ENCODE peak calls at places on chromosomes 12 and 14, in nine cellular contexts. U, R, V, X, F, P, E, A and W are unnamed samples.

GRCh38 chr12:71183846-71184245 is 26.0 kb upstream of the TSPAN8 start:
- DNase-seq in U (no peak), R (no peak), V (no peak), X (no peak), F (no peak), P (no peak), E (no peak), A (no peak), W (no peak)

GRCh38 chr14:69539631-69540410 is 34.9 kb downstream of the CCDC177 start:
- DNase-seq in U (no peak), R (no peak), V (no peak), X (no peak), F (peak; percentile 35), P (no peak), E (peak; percentile 47), A (peak; percentile 88), W (no peak)

GRCh38 chr12:67025543-67026114 is 243.5 kb upstream of the CAND1 start:
- DNase-seq in U (no peak), R (peak; percentile 66), V (no peak), X (peak; percentile 82), F (peak; percentile 4), P (no peak), E (peak; percentile 45), A (no peak), W (peak; percentile 36)

GRCh38 chr12:113135178-113136127 is at the start of gene RASAL1:
- DNase-seq in U (no peak), R (peak; percentile 98), V (peak; percentile 88), X (peak; percentile 94), F (no peak), P (no peak), E (peak; percentile 87), A (no peak), W (peak; percentile 69)

GRCh38 chr12:92973614-92974013 is 44.5 kb upstream of the EEA1 start:
- DNase-seq in U (no peak), R (peak; percentile 45), V (no peak), X (no peak), F (peak; percentile 54), P (peak; percentile 62), E (peak; percentile 62), A (no peak), W (no peak)

GRCh38 chr14:58746261-58746660 is 108.5 kb downstream of the DACT1 start:
- DNase-seq in U (no peak), R (peak; percentile 72), V (no peak), X (no peak), F (no peak), P (peak; percentile 26), E (peak; percentile 78), A (no peak), W (peak; percentile 29)

GRCh38 chr12:28130625-28131598 is 59.3 kb upstream of the CCDC91 start:
- DNase-seq in U (peak; percentile 58), R (no peak), V (peak; percentile 67), X (no peak), F (peak; percentile 83), P (peak; percentile 68), E (peak; percentile 91), A (no peak), W (peak; percentile 66)

GRCh38 chr12:51898937-51899336 is 8.4 kb upstream of the ACVRL1 start:
- DNase-seq in U (peak; percentile 37), R (peak; percentile 44), V (no peak), X (no peak), F (peak; percentile 57), P (no peak), E (no peak), A (peak; percentile 53), W (no peak)

GRCh38 chr14:47442206-47442605 is 233.2 kb downstream of the MDGA2 start:
- DNase-seq in U (no peak), R (peak; percentile 91), V (no peak), X (no peak), F (no peak), P (peak; percentile 87), E (peak; percentile 52), A (no peak), W (peak; percentile 2)

GRCh38 chr12:105385141-105385540 is 54.6 kb downstream of the C12orf75 start:
- DNase-seq in U (no peak), R (no peak), V (no peak), X (no peak), F (peak; percentile 32), P (no peak), E (no peak), A (no peak), W (no peak)

GRCh38 chr12:108176292-108176691 is 47.2 kb downstream of the WSCD2 start:
- DNase-seq in U (no peak), R (no peak), V (no peak), X (no peak), F (no peak), P (no peak), E (no peak), A (no peak), W (no peak)

GRCh38 chr12:27491226-27491625 is 32.8 kb upstream of the PPFIBP1 start:
- DNase-seq in U (no peak), R (no peak), V (no peak), X (no peak), F (no peak), P (no peak), E (no peak), A (no peak), W (no peak)

GRCh38 chr12:112891093-112892024 is 15.4 kb upstream of the OAS1 start:
- DNase-seq in U (no peak), R (no peak), V (no peak), X (no peak), F (no peak), P (no peak), E (no peak), A (no peak), W (no peak)

GRCh38 chr12:53975019-53975815 is 463 bp upstream of the HOTAIR start:
- DNase-seq in U (no peak), R (peak; percentile 18), V (no peak), X (no peak), F (no peak), P (no peak), E (no peak), A (no peak), W (no peak)

GRCh38 chr12:124009781-124010180 is 36.8 kb downstream of the ZNF664 start:
- DNase-seq in U (no peak), R (no peak), V (no peak), X (no peak), F (no peak), P (no peak), E (no peak), A (no peak), W (no peak)

GRCh38 chr12:51389302-51389999 is 1.8 kb downstream of the GALNT6 start:
- DNase-seq in U (no peak), R (no peak), V (no peak), X (no peak), F (no peak), P (no peak), E (no peak), A (no peak), W (no peak)

GRCh38 chr14:103113774-103114173 is 9.5 kb upstream of the TNFAIP2 start:
- DNase-seq in U (no peak), R (no peak), V (no peak), X (no peak), F (no peak), P (no peak), E (no peak), A (no peak), W (no peak)

GRCh38 chr14:104545151-104545931 is 34.2 kb upstream of the C14orf180 start:
- DNase-seq in U (no peak), R (no peak), V (no peak), X (no peak), F (no peak), P (no peak), E (no peak), A (peak; percentile 55), W (no peak)

GRCh38 chr14:72550513-72550912 is 343.4 kb downstream of the DPF3 start:
- DNase-seq in U (no peak), R (no peak), V (no peak), X (no peak), F (no peak), P (peak; percentile 42), E (no peak), A (no peak), W (no peak)

GRCh38 chr14:59221558-59221957 is 33.1 kb downstream of the DAAM1 start:
- DNase-seq in U (no peak), R (no peak), V (no peak), X (no peak), F (no peak), P (no peak), E (no peak), A (no peak), W (no peak)

GRCh38 chr12:51320695-51321320 is 3.2 kb downstream of the BIN2 start:
- DNase-seq in U (no peak), R (no peak), V (no peak), X (no peak), F (peak; percentile 22), P (no peak), E (peak; percentile 79), A (no peak), W (no peak)

GRCh38 chr14:94768521-94769412 is 1.1 kb downstream of the GSC start:
- DNase-seq in U (no peak), R (no peak), V (peak; percentile 65), X (peak; percentile 64), F (no peak), P (no peak), E (peak; percentile 13), A (no peak), W (no peak)